ENCODE peak calls at places on chromosomes 11 and 22, in ten cellular contexts. One of them, this sample, is unnamed.

GRCh38 chr11:125207866-125208425 is 43.4 kb downstream of the PKNOX2 start:
- DNase-seq in GM06990: no peak
- DNase-seq in IMR-90: peak
- DNase-seq in colonic mucosa: no peak
- DNase-seq in lower leg skin: no peak
- DNase-seq in neural progenitor cell: no peak
- DNase-seq in K562: no peak
- DNase-seq in uterus: no peak
- DNase-seq in bronchial epithelial cell: peak
- DNase-seq in right atrium auricular region: no peak
- DNase-seq in this sample: no peak

GRCh38 chr11:77027275-77027674 is 6.9 kb upstream of the B3GNT6 start:
- DNase-seq in GM06990: no peak
- DNase-seq in IMR-90: peak
- DNase-seq in colonic mucosa: no peak
- DNase-seq in lower leg skin: no peak
- DNase-seq in neural progenitor cell: no peak
- DNase-seq in K562: no peak
- DNase-seq in uterus: no peak
- DNase-seq in bronchial epithelial cell: peak
- DNase-seq in right atrium auricular region: no peak
- DNase-seq in this sample: peak

GRCh38 chr11:113189909-113190667 is 124.3 kb upstream of the TTC12 start:
- DNase-seq in GM06990: no peak
- DNase-seq in IMR-90: no peak
- DNase-seq in colonic mucosa: no peak
- DNase-seq in lower leg skin: peak
- DNase-seq in neural progenitor cell: no peak
- DNase-seq in K562: peak
- DNase-seq in uterus: peak
- DNase-seq in bronchial epithelial cell: peak
- DNase-seq in right atrium auricular region: peak
- DNase-seq in this sample: no peak

GRCh38 chr11:36953986-36954385 is 355.9 kb upstream of the RAG2 start:
- DNase-seq in GM06990: no peak
- DNase-seq in IMR-90: no peak
- DNase-seq in colonic mucosa: no peak
- DNase-seq in lower leg skin: no peak
- DNase-seq in neural progenitor cell: no peak
- DNase-seq in K562: no peak
- DNase-seq in uterus: no peak
- DNase-seq in bronchial epithelial cell: peak
- DNase-seq in right atrium auricular region: no peak
- DNase-seq in this sample: no peak

GRCh38 chr11:116517077-116517476 is 255.7 kb downstream of the BUD13 start:
- DNase-seq in GM06990: no peak
- DNase-seq in IMR-90: no peak
- DNase-seq in colonic mucosa: no peak
- DNase-seq in lower leg skin: peak
- DNase-seq in neural progenitor cell: no peak
- DNase-seq in K562: no peak
- DNase-seq in uterus: no peak
- DNase-seq in bronchial epithelial cell: no peak
- DNase-seq in right atrium auricular region: no peak
- DNase-seq in this sample: no peak

GRCh38 chr11:106463154-106463553 is 385.7 kb downstream of the AASDHPPT start:
- DNase-seq in GM06990: no peak
- DNase-seq in IMR-90: no peak
- DNase-seq in colonic mucosa: no peak
- DNase-seq in lower leg skin: no peak
- DNase-seq in neural progenitor cell: peak
- DNase-seq in K562: no peak
- DNase-seq in uterus: no peak
- DNase-seq in bronchial epithelial cell: no peak
- DNase-seq in right atrium auricular region: no peak
- DNase-seq in this sample: no peak

GRCh38 chr11:27703453-27703852 is 3.2 kb upstream of the BDNF start:
- DNase-seq in GM06990: no peak
- DNase-seq in IMR-90: peak
- DNase-seq in colonic mucosa: no peak
- DNase-seq in lower leg skin: no peak
- DNase-seq in neural progenitor cell: no peak
- DNase-seq in K562: no peak
- DNase-seq in uterus: no peak
- DNase-seq in bronchial epithelial cell: peak
- DNase-seq in right atrium auricular region: no peak
- DNase-seq in this sample: no peak

GRCh38 chr11:130908770-130909625 is 7.3 kb downstream of the SNX19 start:
- DNase-seq in GM06990: no peak
- DNase-seq in IMR-90: peak
- DNase-seq in colonic mucosa: no peak
- DNase-seq in lower leg skin: no peak
- DNase-seq in neural progenitor cell: no peak
- DNase-seq in K562: no peak
- DNase-seq in uterus: no peak
- DNase-seq in bronchial epithelial cell: peak
- DNase-seq in right atrium auricular region: no peak
- DNase-seq in this sample: no peak

GRCh38 chr22:27245056-27245455 is 556.5 kb downstream of the MN1 start:
- DNase-seq in GM06990: no peak
- DNase-seq in IMR-90: no peak
- DNase-seq in colonic mucosa: no peak
- DNase-seq in lower leg skin: no peak
- DNase-seq in neural progenitor cell: no peak
- DNase-seq in K562: no peak
- DNase-seq in uterus: no peak
- DNase-seq in bronchial epithelial cell: no peak
- DNase-seq in right atrium auricular region: no peak
- DNase-seq in this sample: no peak

GRCh38 chr11:124748481-124749338 is 3.3 kb downstream of the VSIG2 start:
- DNase-seq in GM06990: no peak
- DNase-seq in IMR-90: peak
- DNase-seq in colonic mucosa: peak
- DNase-seq in lower leg skin: no peak
- DNase-seq in neural progenitor cell: no peak
- DNase-seq in K562: no peak
- DNase-seq in uterus: no peak
- DNase-seq in bronchial epithelial cell: peak
- DNase-seq in right atrium auricular region: no peak
- DNase-seq in this sample: no peak

GRCh38 chr11:44619931-44620725 is 54.7 kb downstream of the CD82 start:
- DNase-seq in GM06990: no peak
- DNase-seq in IMR-90: no peak
- DNase-seq in colonic mucosa: peak
- DNase-seq in lower leg skin: peak
- DNase-seq in neural progenitor cell: no peak
- DNase-seq in K562: no peak
- DNase-seq in uterus: peak
- DNase-seq in bronchial epithelial cell: no peak
- DNase-seq in right atrium auricular region: peak
- DNase-seq in this sample: no peak

GRCh38 chr11:27720277-27720830 is 20.1 kb upstream of the BDNF start:
- DNase-seq in GM06990: no peak
- DNase-seq in IMR-90: peak
- DNase-seq in colonic mucosa: peak
- DNase-seq in lower leg skin: no peak
- DNase-seq in neural progenitor cell: peak
- DNase-seq in K562: peak
- DNase-seq in uterus: no peak
- DNase-seq in bronchial epithelial cell: peak
- DNase-seq in right atrium auricular region: no peak
- DNase-seq in this sample: peak

DNA sequence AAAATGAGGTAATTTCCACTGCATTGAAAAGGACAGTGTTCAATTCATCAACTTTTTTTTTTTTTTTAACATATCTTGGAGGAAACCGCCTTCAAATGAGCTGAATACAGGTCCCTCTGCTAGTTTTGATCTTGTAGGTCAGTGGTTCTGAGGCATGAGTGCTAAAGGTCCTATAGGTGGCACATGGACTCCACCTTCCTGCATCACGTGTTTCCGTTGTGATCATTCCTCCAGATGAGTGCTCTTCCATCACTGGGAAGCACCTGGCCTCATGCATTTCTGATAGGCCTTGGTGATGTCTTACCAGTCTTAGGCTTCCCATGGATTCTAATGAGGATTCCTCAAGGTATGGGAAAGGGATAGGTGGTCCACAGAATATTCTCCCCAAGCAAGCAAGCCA is 37.8 kb downstream of the FDX1 start:
- DNase-seq in GM06990: no peak
- DNase-seq in IMR-90: no peak
- DNase-seq in colonic mucosa: no peak
- DNase-seq in lower leg skin: no peak
- DNase-seq in neural progenitor cell: no peak
- DNase-seq in K562: no peak
- DNase-seq in uterus: no peak
- DNase-seq in bronchial epithelial cell: no peak
- DNase-seq in right atrium auricular region: no peak
- DNase-seq in this sample: no peak
- TF ChIP-seq CTCF in GM06990: no peak
- TF ChIP-seq CTCF in IMR-90: no peak
- TF ChIP-seq CTCF in colonic mucosa: no peak
- TF ChIP-seq CTCF in lower leg skin: no peak
- TF ChIP-seq CTCF in neural progenitor cell: peak
- TF ChIP-seq CTCF in K562: no peak
- TF ChIP-seq CTCF in uterus: no peak
- TF ChIP-seq CTCF in bronchial epithelial cell: no peak
- TF ChIP-seq CTCF in right atrium auricular region: no peak
- TF ChIP-seq CTCF in this sample: no peak

DNA sequence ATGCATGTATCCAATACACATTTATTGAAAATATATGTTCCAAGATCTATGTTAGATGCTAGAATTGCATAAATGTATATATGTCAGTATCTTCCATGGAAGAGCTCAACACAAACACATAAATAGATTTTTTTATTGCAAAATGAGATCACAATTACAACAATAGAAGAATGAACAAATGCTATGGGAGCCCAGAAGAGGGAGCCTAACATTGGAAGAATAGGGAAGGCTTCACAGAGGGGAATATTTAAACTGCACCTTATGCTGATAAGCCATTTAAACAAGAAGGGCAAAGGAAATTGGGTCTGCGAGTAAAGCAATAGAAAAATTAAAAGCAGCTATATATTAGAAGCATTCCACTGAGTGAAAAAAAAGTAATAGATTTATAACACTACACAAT is 96.1 kb upstream of the LRRC55 start:
- DNase-seq in GM06990: no peak
- DNase-seq in IMR-90: no peak
- DNase-seq in colonic mucosa: no peak
- DNase-seq in lower leg skin: no peak
- DNase-seq in neural progenitor cell: no peak
- DNase-seq in K562: no peak
- DNase-seq in uterus: no peak
- DNase-seq in bronchial epithelial cell: no peak
- DNase-seq in right atrium auricular region: no peak
- DNase-seq in this sample: no peak
- TF ChIP-seq CTCF in GM06990: no peak
- TF ChIP-seq CTCF in IMR-90: peak
- TF ChIP-seq CTCF in colonic mucosa: no peak
- TF ChIP-seq CTCF in lower leg skin: no peak
- TF ChIP-seq CTCF in neural progenitor cell: peak
- TF ChIP-seq CTCF in K562: no peak
- TF ChIP-seq CTCF in uterus: no peak
- TF ChIP-seq CTCF in bronchial epithelial cell: no peak
- TF ChIP-seq CTCF in right atrium auricular region: no peak
- TF ChIP-seq CTCF in this sample: no peak

GRCh38 chr11:61694971-61695706 is 14.9 kb downstream of the DAGLA start:
- DNase-seq in GM06990: no peak
- DNase-seq in IMR-90: no peak
- DNase-seq in colonic mucosa: no peak
- DNase-seq in lower leg skin: no peak
- DNase-seq in neural progenitor cell: peak
- DNase-seq in K562: no peak
- DNase-seq in uterus: peak
- DNase-seq in bronchial epithelial cell: no peak
- DNase-seq in right atrium auricular region: peak
- DNase-seq in this sample: peak
- TF ChIP-seq CTCF in GM06990: no peak
- TF ChIP-seq CTCF in IMR-90: peak
- TF ChIP-seq CTCF in colonic mucosa: no peak
- TF ChIP-seq CTCF in lower leg skin: no peak
- TF ChIP-seq CTCF in neural progenitor cell: peak
- TF ChIP-seq CTCF in K562: no peak
- TF ChIP-seq CTCF in uterus: no peak
- TF ChIP-seq CTCF in bronchial epithelial cell: peak
- TF ChIP-seq CTCF in right atrium auricular region: no peak
- TF ChIP-seq CTCF in this sample: no peak

GRCh38 chr11:119726585-119727522 is 2.1 kb downstream of the NECTIN1 start:
- DNase-seq in GM06990: no peak
- DNase-seq in IMR-90: no peak
- DNase-seq in colonic mucosa: no peak
- DNase-seq in lower leg skin: no peak
- DNase-seq in neural progenitor cell: peak
- DNase-seq in K562: no peak
- DNase-seq in uterus: no peak
- DNase-seq in bronchial epithelial cell: no peak
- DNase-seq in right atrium auricular region: no peak
- DNase-seq in this sample: no peak

GRCh38 chr11:119728651-119729580 is at the start of gene NECTIN1:
- DNase-seq in GM06990: peak
- DNase-seq in IMR-90: peak
- DNase-seq in colonic mucosa: peak
- DNase-seq in lower leg skin: peak
- DNase-seq in neural progenitor cell: peak
- DNase-seq in K562: peak
- DNase-seq in uterus: peak
- DNase-seq in bronchial epithelial cell: peak
- DNase-seq in right atrium auricular region: peak
- DNase-seq in this sample: peak

GRCh38 chr11:119726150-119726553 is 2.8 kb downstream of the NECTIN1 start:
- DNase-seq in GM06990: no peak
- DNase-seq in IMR-90: no peak
- DNase-seq in colonic mucosa: no peak
- DNase-seq in lower leg skin: no peak
- DNase-seq in neural progenitor cell: peak
- DNase-seq in K562: no peak
- DNase-seq in uterus: no peak
- DNase-seq in bronchial epithelial cell: no peak
- DNase-seq in right atrium auricular region: no peak
- DNase-seq in this sample: no peak

GRCh38 chr11:119728226-119728626 is 774 bp downstream of the NECTIN1 start:
- DNase-seq in GM06990: no peak
- DNase-seq in IMR-90: no peak
- DNase-seq in colonic mucosa: peak
- DNase-seq in lower leg skin: no peak
- DNase-seq in neural progenitor cell: peak
- DNase-seq in K562: no peak
- DNase-seq in uterus: no peak
- DNase-seq in bronchial epithelial cell: no peak
- DNase-seq in right atrium auricular region: no peak
- DNase-seq in this sample: peak

DNA sequence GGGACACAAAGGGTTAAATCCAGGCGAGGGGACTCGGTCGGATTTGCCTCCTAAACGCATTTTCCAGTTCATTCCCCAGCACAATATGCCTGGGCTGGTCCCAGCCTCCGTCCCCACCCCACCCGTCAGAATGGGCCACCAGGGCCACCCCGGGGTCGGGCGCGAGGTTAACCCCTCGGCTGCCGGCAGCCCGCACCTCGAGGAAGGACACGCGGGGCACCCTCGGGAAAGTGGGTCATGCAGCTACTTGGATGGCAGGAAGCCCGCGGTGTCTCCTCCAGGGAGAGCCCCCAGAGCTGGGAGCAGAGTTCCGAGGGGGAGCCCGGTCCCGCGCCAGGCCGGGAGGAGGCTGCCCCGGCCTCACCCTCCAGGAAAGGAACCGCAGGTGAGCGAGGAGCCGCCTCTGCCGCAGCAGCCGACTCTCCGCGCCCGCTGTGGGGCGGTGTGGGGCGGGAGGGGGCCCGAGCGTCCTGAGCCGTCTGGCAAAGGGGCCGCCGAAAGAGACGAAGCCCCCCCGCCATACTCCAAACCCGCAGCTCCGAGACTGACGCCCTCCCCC is 1.4 kb downstream of the NECTIN1 start:
- DNase-seq in GM06990: no peak
- DNase-seq in IMR-90: no peak
- DNase-seq in colonic mucosa: peak
- DNase-seq in lower leg skin: no peak
- DNase-seq in neural progenitor cell: peak
- DNase-seq in K562: peak
- DNase-seq in uterus: peak
- DNase-seq in bronchial epithelial cell: no peak
- DNase-seq in right atrium auricular region: no peak
- DNase-seq in this sample: peak
- TF ChIP-seq CTCF in GM06990: peak
- TF ChIP-seq CTCF in IMR-90: peak
- TF ChIP-seq CTCF in colonic mucosa: no peak
- TF ChIP-seq CTCF in lower leg skin: no peak
- TF ChIP-seq CTCF in neural progenitor cell: peak
- TF ChIP-seq CTCF in K562: no peak
- TF ChIP-seq CTCF in uterus: peak
- TF ChIP-seq CTCF in bronchial epithelial cell: peak
- TF ChIP-seq CTCF in right atrium auricular region: no peak
- TF ChIP-seq CTCF in this sample: no peak